ENCODE peak calls at places on chromosomes 5 and 9, in ten cellular contexts. I, C, A, W, J, P, K, D, Y and H are unnamed samples.

GRCh38 chr9:33197279-33197678 is 30.1 kb upstream of the B4GALT1 start:
- DNase-seq in D (no peak), P (no peak), K (peak), J (no peak), W (no peak), A (no peak), C (no peak), I (no peak), Y (no peak), H (no peak)

GRCh38 chr5:53490747-53491146 is 10.3 kb downstream of the FST start:
- DNase-seq in I (peak), A (no peak), W (peak), J (no peak), K (no peak), Y (peak), D (peak), C (no peak), P (no peak), H (no peak)

GRCh38 chr9:130058887-130059286 is 5.2 kb downstream of the GPR107 start:
- DNase-seq in K (peak), Y (no peak), I (no peak), C (no peak), P (no peak), J (no peak), D (no peak), A (no peak), W (no peak), H (no peak)

GRCh38 chr5:130896636-130897035 is 268.4 kb downstream of the HINT1 start:
- DNase-seq in D (no peak), K (no peak), Y (no peak), A (no peak), I (no peak), W (no peak), J (no peak), P (no peak), C (no peak), H (no peak)

GRCh38 chr5:11733840-11734192 is 170.4 kb downstream of the CTNND2 start:
- DNase-seq in I (no peak), W (no peak), P (no peak), Y (no peak), D (no peak), J (no peak), C (no peak), K (no peak), A (no peak), H (no peak)

GRCh38 chr9:5515261-5515650 is 4.9 kb downstream of the PDCD1LG2 start:
- DNase-seq in I (no peak), K (no peak), Y (no peak), D (peak), P (no peak), J (no peak), C (no peak), A (no peak), W (no peak), H (no peak)

GRCh38 chr9:5438301-5439162 is 807 bp upstream of the PLGRKT start:
- DNase-seq in Y (peak), P (no peak), W (no peak), C (no peak), D (peak), I (no peak), K (peak), J (no peak), A (peak), H (no peak)

GRCh38 chr9:124015091-124015660 is 3.6 kb downstream of the LHX2 start:
- DNase-seq in K (no peak), Y (no peak), C (no peak), J (no peak), A (no peak), P (no peak), W (no peak), D (no peak), I (no peak), H (no peak)

GRCh38 chr9:116809656-116810055 is 122.6 kb downstream of the TRIM32 start:
- DNase-seq in K (no peak), A (no peak), Y (no peak), C (no peak), J (no peak), D (no peak), P (no peak), I (no peak), W (no peak), H (no peak)

GRCh38 chr5:32785639-32786216 is 74.6 kb downstream of the NPR3 start:
- DNase-seq in D (peak), J (no peak), I (peak), K (no peak), W (no peak), A (no peak), Y (peak), C (no peak), P (no peak), H (no peak)

GRCh38 chr5:177588413-177588909 is 3.5 kb upstream of the TMED9 start:
- DNase-seq in I (no peak), A (no peak), D (no peak), P (no peak), W (no peak), C (no peak), Y (no peak), J (no peak), K (no peak), H (no peak)

GRCh38 chr9:124551472-124552339 is 44.5 kb upstream of the NR5A1 start:
- DNase-seq in C (no peak), I (peak), A (no peak), J (no peak), K (peak), D (peak), P (peak), W (no peak), Y (peak), H (peak)

GRCh38 chr5:151947924-151948323 is 23.3 kb upstream of the GLRA1 start:
- DNase-seq in C (no peak), Y (no peak), P (no peak), K (no peak), I (no peak), W (no peak), J (no peak), D (no peak), A (no peak), H (peak)

GRCh38 chr5:38453921-38454320 is 102.5 kb downstream of the LIFR start:
- DNase-seq in C (no peak), Y (no peak), K (no peak), W (no peak), D (no peak), J (no peak), A (no peak), P (no peak), I (no peak), H (no peak)

GRCh38 chr5:144406463-144406862 is 235.8 kb downstream of the KCTD16 start:
- DNase-seq in J (no peak), I (no peak), W (no peak), C (no peak), A (no peak), Y (no peak), P (no peak), K (no peak), D (no peak), H (no peak)

GRCh38 chr5:34991486-34992238 is 56.1 kb downstream of the AGXT2 start:
- DNase-seq in K (no peak), Y (peak), C (no peak), D (peak), I (no peak), W (no peak), P (no peak), A (no peak), J (no peak), H (no peak)

GRCh38 chr9:18238752-18239151 is 235.2 kb upstream of the ADAMTSL1 start:
- DNase-seq in A (no peak), I (peak), D (peak), J (no peak), K (no peak), Y (peak), C (no peak), W (no peak), P (no peak), H (no peak)

GRCh38 chr5:56941981-56942380 is 9.9 kb downstream of the MIER3 start:
- DNase-seq in W (peak), J (no peak), K (no peak), P (no peak), D (peak), I (peak), C (no peak), Y (peak), A (no peak), H (no peak)

GRCh38 chr9:77710965-77711657 is 63.0 kb upstream of the GNA14 start:
- DNase-seq in P (no peak), A (no peak), W (no peak), Y (no peak), D (no peak), J (no peak), I (no peak), C (no peak), K (no peak), H (no peak)

GRCh38 chr5:168525856-168526255 is 3.2 kb upstream of the FBLL1 start:
- DNase-seq in C (no peak), K (no peak), J (no peak), A (no peak), Y (no peak), D (no peak), P (no peak), W (no peak), I (no peak), H (no peak)

GRCh38 chr5:135466178-135467050 is 14.3 kb upstream of the TIFAB start:
- DNase-seq in K (peak), I (peak), P (peak), A (no peak), C (no peak), W (no peak), J (peak), Y (peak), D (peak), H (peak)

GRCh38 chr5:116887104-116887503 is 312.5 kb upstream of the SEMA6A start:
- DNase-seq in J (no peak), K (no peak), A (no peak), W (no peak), C (no peak), I (no peak), P (no peak), Y (no peak), D (no peak), H (no peak)

GRCh38 chr9:16032799-16033198 is 480.0 kb downstream of the CCDC171 start:
- DNase-seq in K (no peak), W (no peak), J (no peak), Y (peak), P (no peak), I (peak), A (no peak), C (no peak), D (peak), H (peak)

GRCh38 chr5:14235872-14236271 is 92.7 kb downstream of the TRIO start:
- DNase-seq in C (no peak), D (no peak), P (no peak), A (no peak), W (no peak), I (no peak), K (no peak), J (no peak), Y (no peak), H (no peak)

GRCh38 chr9:123954518-123954917 is 24.6 kb upstream of the DENND1A start:
- DNase-seq in A (no peak), P (no peak), Y (no peak), J (no peak), I (no peak), D (no peak), C (no peak), W (no peak), K (no peak), H (no peak)

GRCh38 chr9:80028501-80028900 is 456.7 kb downstream of the TLE4 start:
- DNase-seq in A (no peak), K (peak), J (no peak), Y (no peak), D (peak), C (no peak), P (no peak), I (peak), W (peak), H (peak)

GRCh38 chr9:115006660-115007059 is 76.3 kb upstream of the TNFSF8 start:
- DNase-seq in K (no peak), C (no peak), A (no peak), W (peak), D (peak), J (no peak), P (no peak), I (peak), Y (peak), H (no peak)

GRCh38 chr5:172123269-172123692 is 64.7 kb downstream of the STK10 start:
- DNase-seq in I (peak), Y (peak), J (no peak), P (peak), A (no peak), C (no peak), K (peak), D (peak), W (no peak), H (no peak)

GRCh38 chr5:151239237-151239861 is 13.6 kb upstream of the GM2A start:
- DNase-seq in W (no peak), J (peak), D (peak), P (peak), K (peak), Y (peak), I (peak), C (no peak), A (no peak), H (peak)

GRCh38 chr9:5481744-5482027 is 28.6 kb upstream of the PDCD1LG2 start:
- DNase-seq in A (no peak), D (no peak), J (no peak), Y (no peak), I (no peak), K (no peak), W (no peak), P (no peak), C (no peak), H (no peak)

GRCh38 chr5:96121362-96121761 is 159.7 kb upstream of the ELL2 start:
- DNase-seq in K (no peak), A (no peak), I (no peak), Y (no peak), D (no peak), W (no peak), P (peak), C (no peak), J (no peak), H (no peak)

GRCh38 chr5:14308384-14309154 is 165.4 kb downstream of the TRIO start:
- DNase-seq in K (no peak), Y (no peak), P (no peak), I (no peak), W (no peak), A (no peak), C (no peak), J (no peak), D (no peak), H (no peak)

GRCh38 chr5:3020426-3020825 is 268.9 kb upstream of the IRX2 start:
- DNase-seq in Y (no peak), D (no peak), C (no peak), P (no peak), A (no peak), I (no peak), K (no peak), J (no peak), W (no peak), H (no peak)

GRCh38 chr5:167745868-167746267 is 545.6 kb upstream of the WWC1 start:
- DNase-seq in Y (no peak), K (no peak), I (no peak), D (no peak), J (no peak), P (no peak), A (no peak), W (no peak), C (no peak), H (no peak)

GRCh38 chr5:134902071-134902801 is 2.7 kb upstream of the PCBD2 start:
- DNase-seq in I (no peak), A (peak), J (no peak), D (peak), P (no peak), K (no peak), W (no peak), Y (no peak), C (no peak), H (peak)

GRCh38 chr5:116771466-116772151 is 197.0 kb upstream of the SEMA6A start:
- DNase-seq in I (no peak), A (no peak), P (no peak), Y (no peak), C (no peak), D (no peak), W (no peak), J (no peak), K (no peak), H (no peak)

GRCh38 chr5:26663500-26663899 is 374.9 kb downstream of the CDH9 start:
- DNase-seq in Y (no peak), C (no peak), J (no peak), A (no peak), K (no peak), W (no peak), I (no peak), D (no peak), P (no peak), H (no peak)

DNA sequence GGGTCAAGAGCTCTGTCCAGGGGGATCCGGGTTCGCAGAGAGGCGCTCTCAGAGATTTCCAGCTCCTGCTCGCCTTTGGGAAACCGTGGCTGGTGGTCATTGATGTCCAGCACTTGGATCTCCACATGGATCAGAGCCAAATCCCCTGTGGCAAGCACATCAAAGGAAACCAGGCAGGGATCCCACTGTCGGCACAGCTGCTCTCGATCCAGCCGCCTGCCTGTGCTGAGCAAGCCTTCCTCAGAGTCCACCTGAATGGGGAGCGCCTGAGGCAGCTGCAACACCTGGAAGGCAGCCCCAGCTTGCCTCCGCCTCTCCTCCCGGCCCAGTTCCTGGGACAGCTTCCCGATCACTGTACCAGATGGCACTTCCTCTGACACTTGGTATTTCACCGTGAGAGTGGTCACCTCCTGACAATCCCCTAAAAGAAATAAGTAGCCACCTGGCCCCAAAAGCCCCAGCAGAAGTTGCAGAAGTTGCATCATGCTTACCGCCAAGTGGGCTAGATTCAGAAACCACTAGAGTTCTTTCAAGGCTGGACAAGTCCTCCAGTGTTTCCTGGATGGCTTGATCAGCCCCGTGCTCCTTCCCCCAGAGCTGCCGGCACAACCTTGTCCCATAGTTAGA is 522 bp downstream of the PCDH12 start:
- DNase-seq in J (peak), I (no peak), K (no peak), C (no peak), W (no peak), D (no peak), Y (no peak), P (no peak), A (no peak), H (peak)
- H3K4me3 ChIP-seq in J (peak), I (no peak), K (no peak), C (no peak), W (no peak), D (no peak), Y (no peak), P (peak), A (no peak), H (no peak)

GRCh38 chr9:128361296-128361980 is 9.7 kb upstream of the URM1 start:
- DNase-seq in J (no peak), Y (peak), D (no peak), A (no peak), P (no peak), W (no peak), K (no peak), I (no peak), C (no peak), H (no peak)

GRCh38 chr9:128362774-128363173 is 8.4 kb upstream of the URM1 start:
- DNase-seq in I (no peak), W (no peak), A (no peak), P (no peak), C (no peak), J (no peak), K (no peak), Y (no peak), D (no peak), H (no peak)

GRCh38 chr9:128361981-128362646 is 9.1 kb upstream of the URM1 start:
- DNase-seq in J (peak), D (peak), Y (peak), K (peak), I (peak), C (peak), P (peak), W (peak), A (no peak), H (peak)

GRCh38 chr9:128369024-128369706 is 2.0 kb upstream of the URM1 start:
- DNase-seq in P (no peak), C (no peak), W (no peak), D (no peak), I (no peak), K (no peak), Y (no peak), J (no peak), A (no peak), H (no peak)

GRCh38 chr9:128365525-128365924 is 5.6 kb upstream of the URM1 start:
- DNase-seq in P (no peak), I (no peak), A (no peak), D (no peak), C (no peak), W (no peak), K (no peak), J (no peak), Y (no peak), H (no peak)
- H3K4me3 ChIP-seq in P (peak), I (no peak), A (no peak), D (no peak), C (peak), W (no peak), K (no peak), J (no peak), Y (no peak), H (peak)

DNA sequence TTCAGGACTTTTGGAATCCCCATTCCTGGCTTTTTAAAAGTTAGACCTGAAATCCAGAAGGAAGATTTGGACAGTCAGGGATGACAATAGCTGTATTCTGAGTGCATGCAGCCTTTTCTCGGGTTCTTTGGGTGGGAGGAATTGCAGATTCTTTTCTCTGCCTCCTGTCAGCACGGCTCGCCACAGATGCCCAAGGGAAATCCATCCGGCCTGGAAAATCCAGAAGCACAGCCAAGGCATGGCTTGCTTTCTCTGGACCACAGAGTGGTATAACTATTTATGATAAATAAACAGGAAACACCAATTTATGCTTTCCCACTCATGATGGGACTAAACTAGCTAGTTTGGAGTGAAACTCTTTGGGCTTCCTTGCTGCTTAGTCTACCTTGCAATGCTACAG is 59.1 kb downstream of the C9orf152 start:
- DNase-seq in Y (no peak), A (no peak), P (no peak), I (no peak), C (no peak), J (no peak), D (no peak), W (no peak), K (no peak), H (no peak)
- H3K4me3 ChIP-seq in Y (no peak), A (peak), P (no peak), I (no peak), C (peak), J (no peak), D (no peak), W (no peak), K (no peak), H (no peak)

DNA sequence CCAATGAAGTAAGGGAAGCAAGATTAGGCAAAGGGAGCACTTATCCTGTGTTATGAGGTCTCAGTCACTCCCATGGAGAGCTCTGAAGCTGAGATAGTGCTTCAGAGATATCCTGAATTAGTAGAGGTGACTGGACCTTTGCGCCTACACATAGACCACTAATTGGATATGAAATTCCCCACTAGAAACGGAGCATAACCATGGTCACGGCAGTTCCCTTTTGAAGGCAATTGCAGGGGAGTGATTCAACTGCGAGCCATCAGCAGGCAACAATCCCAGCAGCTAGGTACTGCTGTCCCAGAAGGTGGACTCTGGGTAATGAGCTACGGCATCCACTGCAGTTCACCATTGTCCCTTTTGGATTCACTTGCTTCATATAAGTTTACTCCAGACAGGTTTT is 267.7 kb upstream of the RASA1 start:
- DNase-seq in W (no peak), C (no peak), I (no peak), J (no peak), Y (no peak), A (no peak), D (peak), P (no peak), K (no peak), H (no peak)
- H3K4me3 ChIP-seq in W (no peak), C (no peak), I (no peak), J (no peak), Y (no peak), A (no peak), D (no peak), P (no peak), K (no peak), H (no peak)